ENCODE peak calls at places on chromosomes 1 and 21, in four cellular contexts. C, V, E and H are unnamed samples.

GRCh38 chr1:215003686-215004085 is 78.9 kb upstream of the KCNK2 start:
- DNase-seq in C (no peak), V (no peak), E (no peak), H (no peak)

GRCh38 chr1:58812926-58813325 is 29.1 kb upstream of the JUN start:
- DNase-seq in C (no peak), V (no peak), E (no peak), H (no peak)

GRCh38 chr1:27566462-27567182 is 37.3 kb downstream of the AHDC1 start:
- DNase-seq in C (no peak), V (no peak), E (no peak), H (no peak)

GRCh38 chr21:8989883-8990325 is 1531.5 kb upstream of the TPTE start:
- DNase-seq in C (no peak), V (peak; percentile 86), E (no peak), H (no peak)

GRCh38 chr1:152964536-152964935 is 5.9 kb upstream of the SPRR4 start:
- DNase-seq in C (no peak), V (no peak), E (no peak), H (no peak)

GRCh38 chr1:118931876-118932275 is 56.3 kb downstream of the TBX15 start:
- DNase-seq in C (no peak), V (no peak), E (no peak), H (no peak)

GRCh38 chr1:206484901-206485300 is 14.6 kb downstream of the IKBKE start:
- DNase-seq in C (no peak), V (no peak), E (no peak), H (no peak)

GRCh38 chr1:15251807-15252546 is 5.0 kb downstream of the FHAD1 start:
- DNase-seq in C (no peak), V (no peak), E (peak; percentile 3), H (no peak)

GRCh38 chr1:67843335-67843734 is 10.1 kb upstream of the GNG12 start:
- DNase-seq in C (no peak), V (no peak), E (no peak), H (no peak)

GRCh38 chr1:33438364-33439145 is 7.7 kb upstream of the PHC2 start:
- DNase-seq in C (no peak), V (no peak), E (no peak), H (no peak)

GRCh38 chr1:31598980-31599379 is 18.5 kb upstream of the HCRTR1 start:
- DNase-seq in C (no peak), V (no peak), E (no peak), H (no peak)

GRCh38 chr21:45283019-45283610 is 4.6 kb downstream of the POFUT2 start:
- DNase-seq in C (no peak), V (no peak), E (no peak), H (no peak)

GRCh38 chr1:209643295-209644020 is 8.8 kb downstream of the LAMB3 start:
- DNase-seq in C (no peak), V (no peak), E (no peak), H (no peak)